ENCODE peak calls at places on chromosomes 12 and 14, in six cellular contexts. B is PC-3, K is mesenchymal stem cell, T is HepG2, V is MM.1S, G is H9. Y is an unnamed sample.

GRCh38 chr12:60501124-60501729 is 905.4 kb downstream of the SLC16A7 start:
- DNase-seq in B (peak), K (peak), T (no peak), V (peak), G (no peak), Y (peak)

GRCh38 chr12:79402626-79403025 is 288.1 kb downstream of the PAWR start:
- DNase-seq in B (no peak), K (peak), T (no peak), V (no peak), G (no peak), Y (no peak)

GRCh38 chr12:47846294-47846996 is 26.7 kb upstream of the HDAC7 start:
- DNase-seq in B (no peak), K (no peak), T (no peak), V (no peak), G (peak), Y (no peak)

GRCh38 chr12:47838286-47838931 is 18.7 kb upstream of the HDAC7 start:
- DNase-seq in B (peak), K (peak), T (peak), V (no peak), G (peak), Y (peak)

GRCh38 chr12:25929096-25929637 is 29.3 kb upstream of the RASSF8 start:
- DNase-seq in B (peak), K (no peak), T (no peak), V (no peak), G (no peak), Y (no peak)

GRCh38 chr14:67806228-67806627 is 10.2 kb downstream of the ZFYVE26 start:
- DNase-seq in B (no peak), K (no peak), T (no peak), V (no peak), G (no peak), Y (no peak)

GRCh38 chr14:36604757-36605505 is 22.5 kb upstream of the NKX2-8 start:
- DNase-seq in B (peak), K (peak), T (peak), V (peak), G (peak), Y (peak)

GRCh38 chr12:91636721-91637120 is 454.1 kb upstream of the DCN start:
- DNase-seq in B (no peak), K (no peak), T (no peak), V (no peak), G (no peak), Y (no peak)

GRCh38 chr12:102374190-102374589 is 106.2 kb downstream of the IGF1 start:
- DNase-seq in B (no peak), K (no peak), T (peak), V (no peak), G (no peak), Y (no peak)

GRCh38 chr12:3751151-3752095 is 1.5 kb downstream of the CRACR2A start:
- DNase-seq in B (no peak), K (no peak), T (no peak), V (no peak), G (peak), Y (no peak)

GRCh38 chr12:115421796-115422709 is 738.1 kb upstream of the TBX3 start:
- DNase-seq in B (no peak), K (no peak), T (peak), V (no peak), G (no peak), Y (no peak)

GRCh38 chr12:29782821-29783772 is 645 bp downstream of the TMTC1 start:
- DNase-seq in B (peak), K (peak), T (no peak), V (peak), G (peak), Y (peak)

GRCh38 chr12:9027156-9027555 is 37.8 kb downstream of the KLRG1 start:
- DNase-seq in B (no peak), K (no peak), T (no peak), V (no peak), G (no peak), Y (no peak)

GRCh38 chr14:66495214-66496098 is 9.3 kb downstream of the CCDC196 start:
- DNase-seq in B (peak), K (peak), T (peak), V (peak), G (peak), Y (peak)

GRCh38 chr12:29611906-29612305 is 114.4 kb upstream of the OVCH1 start:
- DNase-seq in B (no peak), K (peak), T (no peak), V (no peak), G (no peak), Y (no peak)

GRCh38 chr14:94173471-94173884 is 644 bp upstream of the PPP4R4 start:
- DNase-seq in B (no peak), K (peak), T (no peak), V (no peak), G (no peak), Y (no peak)

GRCh38 chr12:1614360-1614759 is 14.7 kb upstream of the WNT5B start:
- DNase-seq in B (no peak), K (no peak), T (no peak), V (no peak), G (no peak), Y (no peak)

GRCh38 chr12:94039914-94040313 is 108.5 kb upstream of the PLXNC1 start:
- DNase-seq in B (no peak), K (no peak), T (no peak), V (no peak), G (no peak), Y (no peak)

GRCh38 chr14:101449114-101449513 is 112.2 kb upstream of the DIO3 start:
- DNase-seq in B (no peak), K (no peak), T (no peak), V (no peak), G (no peak), Y (no peak)

GRCh38 chr12:105223884-105224283 is 12.1 kb downstream of the APPL2 start:
- DNase-seq in B (no peak), K (no peak), T (no peak), V (no peak), G (no peak), Y (no peak)

GRCh38 chr12:45966486-45966885 is 23.9 kb downstream of the SCAF11 start:
- DNase-seq in B (no peak), K (peak), T (peak), V (no peak), G (no peak), Y (peak)

GRCh38 chr12:2172040-2172439 is 119.3 kb downstream of the CACNA1C start:
- DNase-seq in B (no peak), K (no peak), T (no peak), V (no peak), G (no peak), Y (no peak)

GRCh38 chr14:47277703-47278102 is 397.7 kb downstream of the MDGA2 start:
- DNase-seq in B (no peak), K (peak), T (no peak), V (no peak), G (no peak), Y (peak)

GRCh38 chr14:80055912-80056801 is 155.1 kb downstream of the DIO2 start:
- DNase-seq in B (peak), K (peak), T (peak), V (peak), G (peak), Y (peak)

GRCh38 chr12:22971771-22972191 is 346.8 kb downstream of the ETNK1 start:
- DNase-seq in B (no peak), K (peak), T (no peak), V (no peak), G (no peak), Y (no peak)
- H3K4me2 ChIP-seq in B (no peak), K (no peak), T (no peak), V (no peak), G (no peak), Y (no peak)

GRCh38 chr12:132443091-132443490 is 46.9 kb upstream of the FBRSL1 start:
- DNase-seq in B (no peak), K (no peak), T (no peak), V (no peak), G (no peak), Y (no peak)
- H3K9ac ChIP-seq in B (no peak), K (no peak), T (no peak), V (no peak), G (no peak), Y (no peak)

GRCh38 chr14:30354439-30354838 is 204.5 kb upstream of the G2E3 start:
- DNase-seq in B (no peak), K (no peak), T (no peak), V (no peak), G (no peak), Y (no peak)
- H3K4me2 ChIP-seq in B (no peak), K (no peak), T (no peak), V (no peak), G (no peak), Y (no peak)

GRCh38 chr12:6968426-6968825 is 2.0 kb downstream of the PHB2 start:
- DNase-seq in B (no peak), K (no peak), T (no peak), V (no peak), G (no peak), Y (no peak)
- H3K9ac ChIP-seq in B (no peak), K (peak), T (peak), V (peak), G (no peak), Y (no peak)

GRCh38 chr14:59254146-59254910 is 65.9 kb downstream of the DAAM1 start:
- DNase-seq in B (peak), K (peak), T (no peak), V (no peak), G (no peak), Y (peak)
- H3K4me2 ChIP-seq in B (no peak), K (no peak), T (peak), V (no peak), G (no peak), Y (peak)

GRCh38 chr12:52165096-52165855 is 26.5 kb downstream of the KRT80 start:
- DNase-seq in B (no peak), K (no peak), T (no peak), V (no peak), G (no peak), Y (no peak)
- H3K9ac ChIP-seq in B (no peak), K (no peak), T (no peak), V (no peak), G (no peak), Y (no peak)

GRCh38 chr12:12011880-12012260 is 58.9 kb upstream of the BCL2L14 start:
- DNase-seq in B (no peak), K (no peak), T (no peak), V (no peak), G (no peak), Y (no peak)

GRCh38 chr12:12007713-12008231 is 63.0 kb upstream of the BCL2L14 start:
- DNase-seq in B (no peak), K (no peak), T (no peak), V (no peak), G (no peak), Y (no peak)

GRCh38 chr12:12008931-12009611 is 61.7 kb upstream of the BCL2L14 start:
- DNase-seq in B (peak), K (peak), T (no peak), V (no peak), G (peak), Y (no peak)

GRCh38 chr12:12008232-12008850 is 62.4 kb upstream of the BCL2L14 start:
- DNase-seq in B (no peak), K (no peak), T (no peak), V (no peak), G (peak), Y (no peak)

GRCh38 chr12:12010277-12011031 is 60.3 kb upstream of the BCL2L14 start:
- DNase-seq in B (peak), K (peak), T (no peak), V (peak), G (no peak), Y (no peak)
- H3K4me2 ChIP-seq in B (peak), K (no peak), T (no peak), V (peak), G (no peak), Y (no peak)

GRCh38 chr12:120224304-120225199 is 23.6 kb upstream of the RPLP0 start:
- DNase-seq in B (no peak), K (no peak), T (no peak), V (peak), G (no peak), Y (no peak)
- H3K9ac ChIP-seq in B (no peak), K (peak), T (no peak), V (peak), G (no peak), Y (peak)